ENCODE peak calls at places on chromosomes 3 and 15, in eight cellular contexts. K is IMR-90, A is cardiac fibroblast, O is heart left ventricle, E is GM12864, P is RWPE1, F is cardiac muscle cell, C is WTC11. Y is an unnamed sample.

GRCh38 chr3:42652611-42653302 is 740 bp upstream of the ZBTB47 start:
- DNase-seq in K (peak; percentile 78), A (peak; percentile 74), O (peak; percentile 77), E (no peak), P (peak; percentile 68), F (no peak), C (no peak), Y (peak; percentile 48)

GRCh38 chr3:46845860-46846623 is 17.2 kb downstream of the MYL3 start:
- DNase-seq in K (peak; percentile 57), A (peak; percentile 69), O (peak; percentile 81), E (no peak), P (peak; percentile 7), F (peak; percentile 66), C (peak; percentile 80), Y (peak; percentile 87)

GRCh38 chr15:89375093-89376062 is 40.8 kb upstream of the POLG start:
- DNase-seq in K (no peak), A (no peak), O (no peak), E (no peak), P (no peak), F (no peak), C (no peak), Y (no peak)

GRCh38 chr15:56821721-56822425 is 88.6 kb upstream of the ZNF280D start:
- DNase-seq in K (peak; percentile 77), A (peak; percentile 84), O (peak; percentile 53), E (no peak), P (peak; percentile 42), F (peak; percentile 70), C (peak; percentile 64), Y (peak; percentile 41)

GRCh38 chr15:63759752-63760151 is 74.0 kb downstream of the HERC1 start:
- DNase-seq in K (no peak), A (no peak), O (no peak), E (no peak), P (no peak), F (no peak), C (no peak), Y (no peak)

GRCh38 chr3:21533047-21533446 is 218.0 kb downstream of the ZNF385D start:
- DNase-seq in K (no peak), A (no peak), O (no peak), E (no peak), P (no peak), F (no peak), C (no peak), Y (no peak)

GRCh38 chr3:194395201-194395600 is 3.9 kb downstream of the GP5 start:
- DNase-seq in K (peak; percentile 48), A (no peak), O (no peak), E (no peak), P (no peak), F (no peak), C (no peak), Y (peak; percentile 4)

GRCh38 chr3:186921578-186921977 is 8.7 kb upstream of the ST6GAL1 start:
- DNase-seq in K (no peak), A (no peak), O (no peak), E (no peak), P (no peak), F (peak; percentile 34), C (no peak), Y (no peak)

GRCh38 chr3:50375200-50375931 is 16.0 kb upstream of the TMEM115 start:
- DNase-seq in K (no peak), A (no peak), O (no peak), E (no peak), P (no peak), F (no peak), C (peak; percentile 46), Y (no peak)

GRCh38 chr15:52378746-52379394 is 83.3 kb upstream of the MYO5C start:
- DNase-seq in K (no peak), A (no peak), O (no peak), E (peak; percentile 58), P (no peak), F (no peak), C (no peak), Y (peak; percentile 65)

GRCh38 chr3:69051796-69052566 is at the start of gene TMF1:
- DNase-seq in K (peak; percentile 99), A (peak; percentile 99), O (peak; percentile 98), E (peak; percentile 99), P (peak; percentile 94), F (peak; percentile 100), C (peak; percentile 95), Y (peak; percentile 92)
- TF ChIP-seq CTCF in K (no peak), A (no peak), O (no peak), E (no peak), P (no peak), F (no peak), C (no peak), Y (no peak)

GRCh38 chr3:14391033-14391432 is 11.4 kb upstream of the SLC6A6 start:
- DNase-seq in K (peak; percentile 86), A (peak; percentile 88), O (peak; percentile 57), E (no peak), P (no peak), F (no peak), C (no peak), Y (no peak)

GRCh38 chr3:14389133-14390115 is 13.0 kb upstream of the SLC6A6 start:
- DNase-seq in K (no peak), A (no peak), O (no peak), E (no peak), P (no peak), F (no peak), C (no peak), Y (no peak)

GRCh38 chr3:14392803-14393319 is 9.5 kb upstream of the SLC6A6 start:
- DNase-seq in K (no peak), A (no peak), O (no peak), E (no peak), P (no peak), F (peak; percentile 32), C (no peak), Y (no peak)

GRCh38 chr3:14393440-14394111 is 8.8 kb upstream of the SLC6A6 start:
- DNase-seq in K (peak; percentile 41), A (no peak), O (no peak), E (no peak), P (no peak), F (no peak), C (no peak), Y (no peak)

DNA sequence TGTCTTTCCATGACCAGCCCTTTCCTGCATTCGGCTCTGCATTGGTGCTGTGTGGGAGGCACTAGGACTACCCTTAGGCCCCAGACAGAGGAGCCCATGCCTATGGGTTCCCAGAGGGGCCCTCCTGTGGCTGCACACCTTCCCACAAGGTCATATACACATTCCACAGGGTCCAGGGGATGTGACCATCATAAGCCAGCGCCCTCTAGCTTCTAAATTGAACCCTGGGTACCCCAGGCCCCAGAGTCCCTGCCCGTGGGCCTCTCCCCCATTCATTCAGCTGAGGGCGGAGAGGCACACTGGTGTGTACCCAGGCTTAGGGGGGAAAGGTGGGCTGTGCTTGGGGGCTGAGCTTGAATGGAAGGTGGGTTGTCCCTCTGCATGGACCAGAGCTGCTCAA is 10.2 kb upstream of the SLC6A6 start:
- DNase-seq in K (no peak), A (no peak), O (no peak), E (no peak), P (no peak), F (no peak), C (peak; percentile 36), Y (no peak)
- TF ChIP-seq CTCF in K (no peak), A (no peak), O (no peak), E (no peak), P (no peak), F (no peak), C (no peak), Y (no peak)

GRCh38 chr3:185788292-185788691 is 36.5 kb downstream of the IGF2BP2 start:
- DNase-seq in K (no peak), A (no peak), O (no peak), E (no peak), P (no peak), F (no peak), C (no peak), Y (no peak)
- TF ChIP-seq CTCF in K (no peak), A (no peak), O (no peak), E (no peak), P (no peak), F (no peak), C (no peak), Y (no peak)

DNA sequence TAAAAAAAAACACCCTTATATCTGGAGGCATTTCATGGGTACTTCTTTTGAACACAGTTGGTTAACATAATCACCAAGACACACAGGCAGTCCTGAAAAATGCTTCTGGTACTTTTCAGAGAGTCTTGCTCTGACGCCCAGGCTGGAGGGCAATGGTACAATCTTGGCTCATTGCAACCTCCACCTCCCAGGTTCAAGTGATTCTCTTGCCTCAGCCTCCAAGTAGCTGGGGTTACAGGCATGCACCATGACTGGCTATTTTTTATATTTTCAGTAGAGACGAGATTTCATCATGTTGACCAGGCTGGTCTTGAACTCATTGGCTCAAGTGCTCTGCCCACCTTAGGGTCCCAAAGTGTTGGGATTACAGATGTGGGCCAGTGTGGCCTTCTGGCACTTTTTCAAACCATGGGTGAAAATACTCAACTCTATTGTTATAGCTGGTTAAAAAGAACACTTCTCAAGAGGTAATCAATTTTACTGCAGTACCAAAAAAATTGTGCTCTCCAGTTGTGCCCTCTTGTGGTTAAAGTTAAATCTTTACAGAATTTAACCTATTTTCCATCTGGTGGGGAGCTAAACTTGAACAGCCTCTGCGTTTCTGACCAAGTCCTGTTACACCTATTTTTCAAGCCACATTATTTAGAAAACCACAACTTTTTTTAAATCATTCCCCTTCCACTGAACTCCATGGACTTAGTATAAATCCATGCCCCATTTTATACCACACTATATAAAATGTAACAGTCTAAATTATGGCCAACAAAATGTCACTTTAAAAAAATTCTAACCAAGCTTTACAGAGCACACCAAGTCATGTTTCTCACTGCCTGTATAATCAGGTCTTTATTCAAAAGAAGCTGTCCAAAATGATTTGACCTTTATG is 1.2 kb upstream of the SNAPC5 start:
- DNase-seq in K (peak; percentile 51), A (peak; percentile 66), O (no peak), E (no peak), P (no peak), F (peak; percentile 22), C (no peak), Y (no peak)
- TF ChIP-seq CTCF in K (peak; percentile 48), A (peak; percentile 31), O (peak; percentile 32), E (peak; percentile 30), P (peak; percentile 44), F (peak; percentile 37), C (no peak), Y (peak; percentile 25)

DNA sequence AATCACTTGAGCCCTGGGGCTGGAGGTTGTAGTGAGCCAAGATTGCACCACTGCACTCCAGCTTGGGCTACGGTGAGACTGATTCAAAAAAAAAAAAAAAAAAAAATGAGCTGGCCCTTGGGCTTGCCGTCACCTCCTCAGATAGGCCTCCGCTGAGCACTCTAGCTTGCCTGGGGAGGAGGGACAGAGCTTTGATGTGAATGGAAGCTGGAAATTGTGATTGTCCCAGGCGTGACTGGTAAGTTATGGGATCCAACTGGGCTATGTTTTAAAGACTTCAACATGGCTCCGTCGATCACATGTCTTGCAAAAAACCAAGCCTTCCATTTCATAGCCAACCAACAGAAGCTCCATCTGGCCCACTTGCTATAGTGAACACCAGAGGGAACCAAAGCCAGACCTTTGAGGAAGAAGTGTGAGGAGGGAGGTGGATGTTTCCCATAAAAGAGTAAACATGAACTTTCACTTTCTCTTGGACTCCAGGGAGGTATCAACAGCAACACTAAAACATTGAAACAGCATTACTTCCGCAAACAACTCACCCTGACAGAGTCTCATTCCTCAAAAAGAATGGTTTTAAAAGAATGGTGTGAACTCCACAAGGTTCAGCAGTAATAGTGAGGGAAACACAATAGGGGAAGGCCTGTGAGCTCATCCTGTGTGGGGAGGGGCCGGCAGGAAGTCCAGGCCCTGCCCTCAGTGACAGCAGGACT is 59.3 kb upstream of the IL12A start:
- DNase-seq in K (peak; percentile 87), A (peak; percentile 75), O (peak; percentile 49), E (no peak), P (peak; percentile 36), F (no peak), C (no peak), Y (peak; percentile 37)
- TF ChIP-seq CTCF in K (peak; percentile 67), A (peak; percentile 53), O (peak; percentile 20), E (peak; percentile 14), P (no peak), F (peak; percentile 42), C (no peak), Y (peak; percentile 16)

GRCh38 chr3:174219738-174220137 is 639.4 kb upstream of the NAALADL2 start:
- DNase-seq in K (no peak), A (no peak), O (no peak), E (no peak), P (no peak), F (no peak), C (no peak), Y (no peak)
- TF ChIP-seq CTCF in K (peak; percentile 17), A (no peak), O (no peak), E (no peak), P (no peak), F (no peak), C (no peak), Y (no peak)

Y was measured in GM13976.